ENCODE peak calls at places on chromosomes 4 and X, in six cellular contexts. R is HL-60, B is spleen, U is AG10803, N is Calu3, L is sigmoid colon. D is an unnamed sample.

GRCh38 chr4:98659106-98659592 is 738 bp upstream of the TSPAN5 start:
- DNase-seq in R (no peak), B (no peak), U (peak; percentile 43), N (no peak), L (no peak), D (peak; percentile 58)

GRCh38 chr4:148834804-148835598 is 392.8 kb upstream of the NR3C2 start:
- DNase-seq in R (no peak), B (no peak), U (peak; percentile 70), N (peak; percentile 24), L (no peak), D (peak; percentile 36)

GRCh38 chr4:90515191-90515590 is 388.0 kb downstream of the CCSER1 start:
- DNase-seq in R (no peak), B (no peak), U (no peak), N (no peak), L (no peak), D (no peak)

GRCh38 chr4:55069248-55069647 is 56.1 kb downstream of the KDR start:
- DNase-seq in R (no peak), B (no peak), U (peak; percentile 17), N (no peak), L (no peak), D (peak; percentile 59)

GRCh38 chr4:53479731-53480525 is 102.5 kb downstream of the FIP1L1 start:
- DNase-seq in R (no peak), B (no peak), U (peak; percentile 88), N (no peak), L (no peak), D (peak; percentile 74)

GRCh38 chr4:140252144-140252741 is 98.3 kb upstream of the MAML3 start:
- DNase-seq in R (no peak), B (no peak), U (peak; percentile 3), N (no peak), L (peak; percentile 75), D (no peak)

GRCh38 chr4:71231073-71231752 is 107.6 kb upstream of the SLC4A4 start:
- DNase-seq in R (no peak), B (no peak), U (peak; percentile 94), N (peak; percentile 39), L (peak; percentile 75), D (peak; percentile 42)

GRCh38 chr4:158814636-158815035 is 45.8 kb downstream of the FNIP2 start:
- DNase-seq in R (no peak), B (no peak), U (peak; percentile 88), N (no peak), L (no peak), D (peak; percentile 79)

GRCh38 chr4:36285784-36286480 is 4.5 kb downstream of the DTHD1 start:
- DNase-seq in R (peak; percentile 60), B (no peak), U (no peak), N (no peak), L (no peak), D (no peak)

GRCh38 chr4:121675715-121676114 is 21.1 kb downstream of the ANXA5 start:
- DNase-seq in R (no peak), B (no peak), U (peak; percentile 35), N (no peak), L (no peak), D (peak; percentile 44)

GRCh38 chr4:2829933-2830451 is 13.7 kb upstream of the ADD1 start:
- DNase-seq in R (no peak), B (peak; percentile 73), U (no peak), N (no peak), L (peak; percentile 55), D (no peak)

GRCh38 chr4:181870326-181870725 is 372.9 kb upstream of the TENM3 start:
- DNase-seq in R (no peak), B (no peak), U (peak; percentile 8), N (no peak), L (no peak), D (peak; percentile 42)

GRCh38 chr4:89249313-89249712 is 58.3 kb downstream of the GPRIN3 start:
- DNase-seq in R (no peak), B (no peak), U (no peak), N (no peak), L (no peak), D (no peak)

GRCh38 chr4:89820005-89820404 is 17.0 kb downstream of the SNCA start:
- DNase-seq in R (no peak), B (no peak), U (no peak), N (no peak), L (no peak), D (no peak)

GRCh38 chrX:112631892-112632291 is 47.8 kb downstream of the LHFPL1 start:
- DNase-seq in R (no peak), B (no peak), U (no peak), N (no peak), L (no peak), D (no peak)

GRCh38 chr4:30385650-30386049 is 334.5 kb upstream of the PCDH7 start:
- DNase-seq in R (no peak), B (no peak), U (no peak), N (no peak), L (no peak), D (no peak)

GRCh38 chr4:30386266-30386895 is 333.8 kb upstream of the PCDH7 start:
- DNase-seq in R (no peak), B (no peak), U (no peak), N (no peak), L (no peak), D (peak; percentile 50)

GRCh38 chr4:30380404-30380998 is 339.7 kb upstream of the PCDH7 start:
- DNase-seq in R (peak; percentile 52), B (no peak), U (peak; percentile 22), N (peak; percentile 4), L (no peak), D (peak; percentile 72)
- TF ChIP-seq CTCF in R (peak; percentile 88), B (no peak), U (peak; percentile 65), N (peak; percentile 40), L (no peak), D (peak; percentile 93)

DNA sequence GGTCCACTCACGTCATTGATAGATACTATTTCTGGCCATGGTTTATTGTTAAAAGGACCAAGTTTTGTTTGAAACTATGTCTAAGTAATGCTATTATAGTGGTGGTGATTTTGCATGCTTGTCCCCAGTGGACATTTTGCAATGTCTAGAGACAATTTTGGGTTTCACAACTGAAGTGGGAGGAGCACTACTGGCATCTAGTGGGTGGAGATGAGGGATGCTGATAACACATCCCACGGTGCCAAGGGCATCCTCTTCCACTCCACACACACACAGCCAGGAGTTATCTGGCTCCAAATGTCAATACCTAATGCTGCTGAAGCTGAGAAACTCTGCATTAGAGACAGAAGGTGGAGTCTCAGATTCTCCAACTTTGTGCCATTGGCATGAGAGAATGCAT is 131.2 kb downstream of the FRMPD4 start:
- DNase-seq in R (no peak), B (no peak), U (peak; percentile 27), N (no peak), L (no peak), D (no peak)
- TF ChIP-seq CTCF in R (no peak), B (no peak), U (peak; percentile 23), N (no peak), L (no peak), D (no peak)

GRCh38 chr4:48340905-48341775 is at the start of gene SLAIN2:
- DNase-seq in R (peak; percentile 87), B (peak; percentile 100), U (peak; percentile 98), N (peak; percentile 97), L (peak; percentile 99), D (peak; percentile 99)
- TF ChIP-seq CTCF in R (no peak), B (peak; percentile 53), U (peak; percentile 35), N (no peak), L (peak; percentile 31), D (peak; percentile 39)

GRCh38 chrX:2689773-2690666 is 1.1 kb upstream of the CD99 start:
- DNase-seq in R (no peak), B (peak; percentile 84), U (no peak), N (no peak), L (no peak), D (no peak)
- TF ChIP-seq CTCF in R (no peak), B (no peak), U (no peak), N (no peak), L (no peak), D (no peak)

DNA sequence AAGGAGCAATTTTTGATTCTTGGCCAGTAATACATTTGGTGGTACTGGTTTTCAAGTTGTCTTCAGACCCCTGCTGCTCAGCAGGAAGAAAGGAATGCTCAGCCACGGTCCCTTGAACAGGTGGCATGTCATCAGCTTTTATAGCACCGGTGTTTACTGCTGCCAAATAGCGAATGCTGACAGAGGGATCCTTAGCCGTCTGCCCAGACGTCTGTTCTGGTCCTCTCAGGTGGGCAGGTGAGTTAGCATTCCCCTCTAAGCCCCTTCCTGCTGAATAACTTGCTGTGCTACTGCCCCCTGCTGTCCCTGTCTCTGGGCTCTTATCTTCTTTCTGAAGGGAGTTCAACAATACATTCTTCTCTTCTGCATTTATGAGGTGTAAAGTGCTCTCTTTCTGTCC is 28.4 kb downstream of the BOD1L1 start:
- DNase-seq in R (no peak), B (no peak), U (no peak), N (no peak), L (no peak), D (no peak)
- TF ChIP-seq CTCF in R (peak; percentile 4), B (no peak), U (peak; percentile 28), N (no peak), L (no peak), D (peak; percentile 40)

GRCh38 chr4:108681321-108681809 is 31.0 kb downstream of the OSTC start:
- DNase-seq in R (no peak), B (no peak), U (peak; percentile 11), N (no peak), L (no peak), D (no peak)

GRCh38 chr4:108685036-108685686 is 34.8 kb downstream of the OSTC start:
- DNase-seq in R (no peak), B (no peak), U (peak; percentile 27), N (no peak), L (no peak), D (no peak)

DNA sequence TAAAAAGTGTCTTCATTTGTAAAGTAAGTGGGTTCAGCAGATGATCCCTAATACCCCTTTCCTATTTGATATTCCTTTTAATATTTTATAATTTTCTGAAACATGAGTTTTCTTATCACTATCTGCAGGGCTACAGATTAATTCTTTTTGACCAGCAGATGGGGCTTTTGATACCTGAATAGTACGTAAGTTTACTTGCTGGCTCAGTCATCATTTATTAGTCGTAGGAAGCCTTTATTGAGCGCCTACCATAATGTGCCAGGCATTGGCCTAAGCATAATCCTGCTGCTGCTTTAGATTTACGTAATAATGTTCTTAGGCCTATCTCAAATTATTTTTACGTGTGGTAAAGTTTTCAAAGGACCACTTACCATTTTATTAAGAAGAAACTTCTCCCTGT is 33.1 kb downstream of the OSTC start:
- DNase-seq in R (no peak), B (no peak), U (peak; percentile 48), N (no peak), L (no peak), D (peak; percentile 52)
- TF ChIP-seq CTCF in R (no peak), B (peak; percentile 16), U (peak; percentile 50), N (no peak), L (no peak), D (peak; percentile 40)

GRCh38 chr4:125529071-125529470 is 214.3 kb downstream of the FAT4 start:
- DNase-seq in R (no peak), B (no peak), U (peak; percentile 5), N (no peak), L (no peak), D (no peak)

GRCh38 chr4:125522588-125522987 is 207.8 kb downstream of the FAT4 start:
- DNase-seq in R (no peak), B (no peak), U (no peak), N (no peak), L (no peak), D (no peak)

GRCh38 chr4:125520258-125520990 is 205.7 kb downstream of the FAT4 start:
- DNase-seq in R (no peak), B (no peak), U (peak; percentile 8), N (peak; percentile 1), L (no peak), D (peak; percentile 43)

GRCh38 chr4:125522992-125523391 is 208.2 kb downstream of the FAT4 start:
- DNase-seq in R (no peak), B (no peak), U (no peak), N (no peak), L (no peak), D (no peak)

GRCh38 chr4:125526420-125526819 is 211.7 kb downstream of the FAT4 start:
- DNase-seq in R (no peak), B (no peak), U (no peak), N (no peak), L (no peak), D (no peak)
- TF ChIP-seq CTCF in R (no peak), B (no peak), U (peak; percentile 14), N (no peak), L (no peak), D (no peak)

D was measured in astrocyte of the spinal cord.